ENCODE peak calls at places on chromosomes 13 and 19, in eight cellular contexts. One of them, this sample, is unnamed.

GRCh38 chr19:29845576-29846176 is 33.9 kb downstream of the CCNE1 start:
- DNase-seq in suprapubic skin: no peak
- DNase-seq in stomach: no peak
- DNase-seq in HFF-Myc: peak
- DNase-seq in mucosa of descending colon: peak
- DNase-seq in endodermal cell: peak
- DNase-seq in PC-3: no peak
- DNase-seq in fibroblast of lung: no peak
- DNase-seq in this sample: peak

GRCh38 chr19:10256970-10257615 is 5.1 kb downstream of the MRPL4 start:
- DNase-seq in suprapubic skin: no peak
- DNase-seq in stomach: no peak
- DNase-seq in HFF-Myc: no peak
- DNase-seq in endodermal cell: no peak
- DNase-seq in PC-3: no peak
- DNase-seq in fibroblast of lung: no peak
- DNase-seq in mucosa of descending colon: no peak
- DNase-seq in this sample: no peak

GRCh38 chr19:56613639-56614038 is 18.5 kb downstream of the ZNF71 start:
- DNase-seq in PC-3: no peak
- DNase-seq in stomach: no peak
- DNase-seq in HFF-Myc: no peak
- DNase-seq in suprapubic skin: no peak
- DNase-seq in fibroblast of lung: no peak
- DNase-seq in endodermal cell: no peak
- DNase-seq in mucosa of descending colon: no peak
- DNase-seq in this sample: no peak

GRCh38 chr19:53871448-53871847 is 3.8 kb downstream of the MYADM start:
- DNase-seq in fibroblast of lung: no peak
- DNase-seq in PC-3: no peak
- DNase-seq in mucosa of descending colon: no peak
- DNase-seq in stomach: no peak
- DNase-seq in HFF-Myc: no peak
- DNase-seq in suprapubic skin: no peak
- DNase-seq in endodermal cell: no peak
- DNase-seq in this sample: no peak

GRCh38 chr13:33639158-33639557 is 178.8 kb upstream of the RFC3 start:
- DNase-seq in PC-3: no peak
- DNase-seq in HFF-Myc: no peak
- DNase-seq in stomach: no peak
- DNase-seq in suprapubic skin: no peak
- DNase-seq in mucosa of descending colon: no peak
- DNase-seq in endodermal cell: no peak
- DNase-seq in fibroblast of lung: peak
- DNase-seq in this sample: peak

GRCh38 chr19:46608581-46609345 is 7.6 kb downstream of the CALM3 start:
- DNase-seq in endodermal cell: peak
- DNase-seq in mucosa of descending colon: peak
- DNase-seq in HFF-Myc: no peak
- DNase-seq in fibroblast of lung: no peak
- DNase-seq in suprapubic skin: peak
- DNase-seq in PC-3: no peak
- DNase-seq in stomach: no peak
- DNase-seq in this sample: no peak

GRCh38 chr19:1907563-1908363 is 2.6 kb downstream of the ADAT3 start:
- DNase-seq in endodermal cell: peak
- DNase-seq in fibroblast of lung: no peak
- DNase-seq in HFF-Myc: no peak
- DNase-seq in suprapubic skin: no peak
- DNase-seq in PC-3: peak
- DNase-seq in stomach: peak
- DNase-seq in mucosa of descending colon: peak
- DNase-seq in this sample: peak

GRCh38 chr19:13045812-13046211 is 50.5 kb downstream of the NFIX start:
- DNase-seq in mucosa of descending colon: no peak
- DNase-seq in endodermal cell: no peak
- DNase-seq in fibroblast of lung: no peak
- DNase-seq in HFF-Myc: no peak
- DNase-seq in suprapubic skin: no peak
- DNase-seq in stomach: no peak
- DNase-seq in PC-3: no peak
- DNase-seq in this sample: no peak

GRCh38 chr13:65964672-65965071 is 1265.5 kb downstream of the PCDH9 start:
- DNase-seq in endodermal cell: no peak
- DNase-seq in suprapubic skin: no peak
- DNase-seq in HFF-Myc: no peak
- DNase-seq in mucosa of descending colon: no peak
- DNase-seq in PC-3: peak
- DNase-seq in stomach: no peak
- DNase-seq in fibroblast of lung: no peak
- DNase-seq in this sample: peak

GRCh38 chr13:105412171-105412570 is 1123.3 kb downstream of the EFNB2 start:
- DNase-seq in endodermal cell: no peak
- DNase-seq in mucosa of descending colon: no peak
- DNase-seq in PC-3: no peak
- DNase-seq in suprapubic skin: no peak
- DNase-seq in HFF-Myc: no peak
- DNase-seq in stomach: no peak
- DNase-seq in fibroblast of lung: no peak
- DNase-seq in this sample: peak

GRCh38 chr13:105414639-105415038 is 1120.8 kb downstream of the EFNB2 start:
- DNase-seq in endodermal cell: no peak
- DNase-seq in stomach: no peak
- DNase-seq in HFF-Myc: no peak
- DNase-seq in mucosa of descending colon: no peak
- DNase-seq in fibroblast of lung: no peak
- DNase-seq in suprapubic skin: no peak
- DNase-seq in PC-3: no peak
- DNase-seq in this sample: no peak

GRCh38 chr13:105406551-105406950 is 1128.9 kb downstream of the EFNB2 start:
- DNase-seq in endodermal cell: no peak
- DNase-seq in mucosa of descending colon: no peak
- DNase-seq in fibroblast of lung: no peak
- DNase-seq in PC-3: no peak
- DNase-seq in suprapubic skin: no peak
- DNase-seq in HFF-Myc: no peak
- DNase-seq in stomach: no peak
- DNase-seq in this sample: no peak

DNA sequence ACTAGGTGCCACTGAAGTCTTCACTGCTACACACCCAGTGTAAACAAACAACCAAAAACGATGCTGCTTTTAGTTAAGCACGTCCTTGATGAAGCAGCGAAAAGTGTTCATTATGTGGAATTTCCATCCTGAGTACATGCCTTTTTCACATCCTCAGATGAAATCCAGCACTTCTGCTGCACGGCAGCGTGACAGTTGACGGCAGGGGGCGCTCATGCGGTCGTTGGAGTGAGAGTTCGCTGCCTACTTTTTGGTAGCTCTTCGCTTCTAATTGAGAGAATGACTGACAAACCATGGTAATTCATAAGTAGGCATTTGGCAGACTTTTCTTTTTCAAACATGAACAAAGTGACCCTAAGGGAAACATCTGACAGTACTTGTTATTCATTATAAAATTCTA is 1124.9 kb downstream of the EFNB2 start:
- DNase-seq in HFF-Myc: peak
- DNase-seq in fibroblast of lung: peak
- DNase-seq in suprapubic skin: no peak
- DNase-seq in PC-3: peak
- DNase-seq in endodermal cell: peak
- DNase-seq in stomach: peak
- DNase-seq in mucosa of descending colon: peak
- DNase-seq in this sample: peak
- TF ChIP-seq CTCF in HFF-Myc: peak
- TF ChIP-seq CTCF in fibroblast of lung: peak
- TF ChIP-seq CTCF in suprapubic skin: peak
- TF ChIP-seq CTCF in PC-3: peak
- TF ChIP-seq CTCF in endodermal cell: peak
- TF ChIP-seq CTCF in stomach: peak
- TF ChIP-seq CTCF in mucosa of descending colon: peak
- TF ChIP-seq CTCF in this sample: peak

GRCh38 chr19:3671680-3672574 is 28.3 kb downstream of the PIP5K1C start:
- DNase-seq in endodermal cell: peak
- DNase-seq in PC-3: no peak
- DNase-seq in HFF-Myc: no peak
- DNase-seq in fibroblast of lung: peak
- DNase-seq in stomach: no peak
- DNase-seq in suprapubic skin: no peak
- DNase-seq in mucosa of descending colon: no peak
- DNase-seq in this sample: no peak

GRCh38 chr19:3669616-3670257 is 30.5 kb downstream of the PIP5K1C start:
- DNase-seq in PC-3: no peak
- DNase-seq in fibroblast of lung: no peak
- DNase-seq in suprapubic skin: no peak
- DNase-seq in stomach: no peak
- DNase-seq in HFF-Myc: no peak
- DNase-seq in mucosa of descending colon: no peak
- DNase-seq in endodermal cell: peak
- DNase-seq in this sample: no peak

GRCh38 chr19:3669134-3669436 is 31.2 kb downstream of the PIP5K1C start:
- DNase-seq in mucosa of descending colon: no peak
- DNase-seq in stomach: no peak
- DNase-seq in PC-3: no peak
- DNase-seq in HFF-Myc: no peak
- DNase-seq in suprapubic skin: no peak
- DNase-seq in fibroblast of lung: no peak
- DNase-seq in endodermal cell: peak
- DNase-seq in this sample: no peak

GRCh38 chr19:3670796-3671679 is 29.2 kb downstream of the PIP5K1C start:
- DNase-seq in mucosa of descending colon: peak
- DNase-seq in endodermal cell: peak
- DNase-seq in stomach: peak
- DNase-seq in fibroblast of lung: peak
- DNase-seq in suprapubic skin: no peak
- DNase-seq in HFF-Myc: no peak
- DNase-seq in PC-3: no peak
- DNase-seq in this sample: no peak

DNA sequence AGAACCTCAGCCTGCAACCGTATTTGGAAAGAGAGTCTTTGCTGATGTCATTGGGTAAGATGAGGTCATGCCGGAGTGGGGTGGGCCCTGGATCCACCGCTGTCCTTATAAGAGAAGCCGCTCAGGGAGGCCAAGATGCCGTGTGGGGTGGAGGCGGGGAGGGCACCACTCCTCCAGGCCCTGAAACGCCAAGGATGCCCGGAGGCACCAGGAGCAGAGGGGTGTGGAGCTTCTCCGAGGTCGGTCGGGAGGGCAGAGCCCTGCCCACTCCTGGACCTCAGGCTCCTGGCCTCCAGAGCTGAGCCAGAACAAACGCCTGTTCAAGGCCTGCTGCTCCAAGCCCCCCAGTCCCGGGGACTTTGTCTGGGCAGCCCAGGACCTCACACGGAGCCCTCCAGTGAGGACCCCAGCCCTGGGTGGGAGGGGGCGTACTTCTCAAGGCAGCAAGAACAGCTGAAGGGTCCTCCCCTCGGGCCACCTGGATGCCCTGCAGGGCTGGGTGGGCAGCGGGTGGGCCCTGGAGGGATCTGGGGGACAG is 29.9 kb downstream of the PIP5K1C start:
- DNase-seq in endodermal cell: peak
- DNase-seq in fibroblast of lung: peak
- DNase-seq in PC-3: no peak
- DNase-seq in suprapubic skin: peak
- DNase-seq in mucosa of descending colon: peak
- DNase-seq in HFF-Myc: no peak
- DNase-seq in stomach: peak
- DNase-seq in this sample: no peak
- H3K4me3 ChIP-seq in endodermal cell: no peak
- H3K4me3 ChIP-seq in fibroblast of lung: no peak
- H3K4me3 ChIP-seq in PC-3: no peak
- H3K4me3 ChIP-seq in suprapubic skin: peak
- H3K4me3 ChIP-seq in mucosa of descending colon: no peak
- H3K4me3 ChIP-seq in HFF-Myc: no peak
- H3K4me3 ChIP-seq in stomach: peak
- H3K4me3 ChIP-seq in this sample: no peak

DNA sequence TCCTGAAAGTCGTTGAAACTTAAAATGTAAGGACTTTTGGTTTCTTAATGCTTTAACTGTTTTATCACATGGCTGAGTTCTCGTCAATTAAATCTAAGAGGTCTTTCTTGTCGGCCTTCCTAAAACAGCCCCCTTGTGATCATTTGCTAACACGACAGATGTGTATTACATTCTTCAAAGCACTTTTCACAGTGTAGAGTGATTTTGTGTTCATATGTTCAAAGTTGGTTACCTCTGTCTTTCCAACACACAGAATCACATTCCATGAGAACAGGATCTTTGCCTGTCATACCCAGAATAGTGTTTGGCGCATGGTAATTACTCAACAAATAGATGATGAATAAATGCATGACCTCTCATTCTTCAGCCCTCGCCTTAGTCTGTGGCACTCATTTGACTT is 1.1 kb downstream of the GTF2F2 start:
- DNase-seq in mucosa of descending colon: no peak
- DNase-seq in endodermal cell: no peak
- DNase-seq in suprapubic skin: no peak
- DNase-seq in stomach: no peak
- DNase-seq in PC-3: peak
- DNase-seq in HFF-Myc: no peak
- DNase-seq in fibroblast of lung: peak
- DNase-seq in this sample: peak
- TF ChIP-seq CTCF in mucosa of descending colon: no peak
- TF ChIP-seq CTCF in endodermal cell: peak
- TF ChIP-seq CTCF in suprapubic skin: no peak
- TF ChIP-seq CTCF in stomach: no peak
- TF ChIP-seq CTCF in PC-3: peak
- TF ChIP-seq CTCF in HFF-Myc: peak
- TF ChIP-seq CTCF in fibroblast of lung: no peak
- TF ChIP-seq CTCF in this sample: peak

GRCh38 chr13:107770541-107770940 is 444.8 kb downstream of the LIG4 start:
- DNase-seq in stomach: no peak
- DNase-seq in fibroblast of lung: no peak
- DNase-seq in mucosa of descending colon: no peak
- DNase-seq in HFF-Myc: no peak
- DNase-seq in suprapubic skin: no peak
- DNase-seq in endodermal cell: no peak
- DNase-seq in PC-3: no peak
- DNase-seq in this sample: no peak

GRCh38 chr13:107764012-107764411 is 451.3 kb downstream of the LIG4 start:
- DNase-seq in suprapubic skin: no peak
- DNase-seq in fibroblast of lung: peak
- DNase-seq in stomach: no peak
- DNase-seq in HFF-Myc: no peak
- DNase-seq in PC-3: no peak
- DNase-seq in mucosa of descending colon: no peak
- DNase-seq in endodermal cell: no peak
- DNase-seq in this sample: no peak

GRCh38 chr13:107765724-107766436 is 449.5 kb downstream of the LIG4 start:
- DNase-seq in fibroblast of lung: no peak
- DNase-seq in mucosa of descending colon: no peak
- DNase-seq in PC-3: peak
- DNase-seq in HFF-Myc: no peak
- DNase-seq in endodermal cell: no peak
- DNase-seq in suprapubic skin: no peak
- DNase-seq in stomach: no peak
- DNase-seq in this sample: no peak

DNA sequence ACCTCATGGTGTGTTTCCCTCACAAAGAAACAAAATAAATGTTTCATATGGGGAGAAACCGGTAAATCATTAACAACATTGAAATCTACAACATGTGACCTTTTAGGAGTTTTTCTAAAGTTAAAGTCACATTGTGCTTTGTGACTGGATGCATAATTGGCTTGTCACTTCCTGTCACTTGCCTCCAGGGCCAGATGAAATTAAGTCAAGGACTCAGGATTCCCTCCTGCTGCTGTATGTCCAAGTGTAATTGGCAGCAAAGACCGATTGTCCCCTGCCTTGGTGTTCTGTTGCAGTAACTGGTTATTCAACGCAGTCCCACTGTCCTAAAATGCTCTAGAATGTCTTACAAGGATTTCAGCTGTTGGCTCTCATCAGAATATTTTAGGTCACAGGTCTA is 448.2 kb downstream of the LIG4 start:
- DNase-seq in PC-3: peak
- DNase-seq in suprapubic skin: no peak
- DNase-seq in fibroblast of lung: no peak
- DNase-seq in stomach: no peak
- DNase-seq in endodermal cell: no peak
- DNase-seq in HFF-Myc: no peak
- DNase-seq in mucosa of descending colon: no peak
- DNase-seq in this sample: no peak
- H3K4me3 ChIP-seq in PC-3: no peak
- H3K4me3 ChIP-seq in suprapubic skin: no peak
- H3K4me3 ChIP-seq in fibroblast of lung: no peak
- H3K4me3 ChIP-seq in stomach: no peak
- H3K4me3 ChIP-seq in endodermal cell: no peak
- H3K4me3 ChIP-seq in HFF-Myc: no peak
- H3K4me3 ChIP-seq in mucosa of descending colon: no peak
- H3K4me3 ChIP-seq in this sample: no peak